ENCODE peak calls at places on chromosomes 13 and 19, in five cellular contexts. D is tibial nerve, L is heart left ventricle, Q is K562, R is uterus. Y is an unnamed sample. For H3K36me3, the result is how much of the 10 kb centered on the place peaks cover.

GRCh38 chr13:72960541-72960940 is 98.3 kb upstream of the KLF5 start:
- DNase-seq in D (no peak), L (no peak), Q (no peak), R (no peak), Y (no peak)

GRCh38 chr13:30792257-30793000 is 57.1 kb downstream of the ALOX5AP start:
- DNase-seq in D (peak), L (peak), Q (no peak), R (peak), Y (peak)

GRCh38 chr13:47455581-47455980 is 545.5 kb downstream of the SUCLA2 start:
- DNase-seq in D (no peak), L (no peak), Q (no peak), R (no peak), Y (no peak)

GRCh38 chr13:96519380-96519779 is 429.5 kb downstream of the HS6ST3 start:
- DNase-seq in D (no peak), L (no peak), Q (no peak), R (no peak), Y (no peak)

GRCh38 chr13:33032037-33032625 is 15.9 kb downstream of the KL start:
- DNase-seq in D (no peak), L (peak), Q (no peak), R (no peak), Y (no peak)

GRCh38 chr19:9008667-9009066 is 1.5 kb downstream of the MUC16 start:
- DNase-seq in D (no peak), L (no peak), Q (no peak), R (no peak), Y (no peak)

GRCh38 chr13:24274452-24274971 is 34.9 kb upstream of the C1QTNF9 start:
- DNase-seq in D (no peak), L (no peak), Q (no peak), R (no peak), Y (no peak)

GRCh38 chr19:58498316-58499020 is 13.3 kb downstream of the SLC27A5 start:
- DNase-seq in D (no peak), L (no peak), Q (no peak), R (peak), Y (no peak)

GRCh38 chr13:25886438-25887214 is 165.2 kb downstream of the SHISA2 start:
- DNase-seq in D (no peak), L (no peak), Q (no peak), R (no peak), Y (no peak)

GRCh38 chr13:62697702-62698101 is 1282.1 kb upstream of the PCDH20 start:
- DNase-seq in D (no peak), L (no peak), Q (no peak), R (no peak), Y (no peak)

GRCh38 chr19:52689804-52690394 is 44.9 kb downstream of the ZNF611 start:
- DNase-seq in D (peak), L (peak), Q (peak), R (peak), Y (peak)

GRCh38 chr13:112580912-112581311 is 7.0 kb downstream of the TUBGCP3 start:
- DNase-seq in D (no peak), L (no peak), Q (no peak), R (no peak), Y (no peak)

GRCh38 chr19:51122112-51122981 is 2.4 kb upstream of the SIGLEC9 start:
- DNase-seq in D (no peak), L (no peak), Q (no peak), R (no peak), Y (no peak)

GRCh38 chr13:59745395-59745788 is 418.3 kb downstream of the DIAPH3 start:
- DNase-seq in D (no peak), L (no peak), Q (no peak), R (no peak), Y (no peak)

GRCh38 chr13:102466836-102467235 is 65.0 kb upstream of the FGF14 start:
- DNase-seq in D (no peak), L (no peak), Q (no peak), R (no peak), Y (no peak)

GRCh38 chr19:13804830-13805683 is 9.8 kb downstream of the ZSWIM4 start:
- DNase-seq in D (no peak), L (no peak), Q (no peak), R (no peak), Y (no peak)

GRCh38 chr19:31664997-31665396 is 315.8 kb upstream of the TSHZ3 start:
- DNase-seq in D (no peak), L (no peak), Q (no peak), R (no peak), Y (no peak)

GRCh38 chr19:9178901-9179300 is at the start of gene OR7D2:
- DNase-seq in D (no peak), L (no peak), Q (no peak), R (no peak), Y (no peak)

GRCh38 chr13:23212621-23213020 is 31.8 kb downstream of the SGCG start:
- DNase-seq in D (no peak), L (no peak), Q (no peak), R (no peak), Y (no peak)

GRCh38 chr13:99288069-99288468 is 19.1 kb downstream of the GPR183 start:
- DNase-seq in D (no peak), L (no peak), Q (no peak), R (no peak), Y (no peak)

GRCh38 chr19:41421314-41421713 is 5.9 kb downstream of the B3GNT8 start:
- DNase-seq in D (no peak), L (no peak), Q (no peak), R (no peak), Y (no peak)

GRCh38 chr19:16111160-16111908 is at the start of gene RAB8A:
- DNase-seq in D (peak), L (peak), Q (peak), R (peak), Y (peak)

GRCh38 chr13:80873589-80873988 is 532.7 kb upstream of the SPRY2 start:
- DNase-seq in D (no peak), L (no peak), Q (no peak), R (no peak), Y (no peak)

GRCh38 chr13:36475468-36475867 is 43.2 kb downstream of the CCNA1 start:
- DNase-seq in D (no peak), L (no peak), Q (peak), R (no peak), Y (no peak)

GRCh38 chr19:37303591-37304171 is 67.2 kb upstream of the ZNF527 start:
- DNase-seq in D (no peak), L (no peak), Q (no peak), R (no peak), Y (peak)

GRCh38 chr13:99384468-99384867 is 77.3 kb upstream of the GPR183 start:
- DNase-seq in D (no peak), L (no peak), Q (no peak), R (no peak), Y (no peak)

GRCh38 chr19:36213793-36214387 is 575 bp downstream of the ZNF565 start:
- DNase-seq in D (peak), L (no peak), Q (no peak), R (no peak), Y (no peak)

GRCh38 chr13:93776936-93777335 is 550.3 kb downstream of the GPC6 start:
- DNase-seq in D (no peak), L (no peak), Q (no peak), R (no peak), Y (no peak)

GRCh38 chr13:67229438-67230242 is 496 bp downstream of the PCDH9 start:
- DNase-seq in D (peak), L (no peak), Q (no peak), R (no peak), Y (no peak)

DNA sequence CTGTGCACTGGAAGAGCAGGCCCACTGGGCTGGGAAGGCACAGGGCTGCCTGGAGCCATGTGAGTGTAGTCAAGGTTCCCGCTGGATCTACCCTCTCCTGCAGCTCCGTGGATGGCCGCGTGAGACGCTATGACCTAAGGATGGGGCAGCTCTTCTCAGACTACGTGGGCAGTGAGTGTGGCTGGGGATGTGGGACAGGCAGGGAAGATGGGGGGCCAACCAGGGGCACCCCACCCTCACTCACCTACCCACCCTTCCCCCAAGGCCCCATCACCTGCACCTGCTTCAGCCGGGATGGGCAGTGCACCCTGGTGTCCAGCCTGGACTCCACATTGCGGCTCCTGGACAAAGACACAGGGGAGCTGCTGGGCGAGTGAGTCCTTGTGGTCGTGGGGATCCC is 6.1 kb downstream of the WDR83 start:
- DNase-seq in D (no peak), L (no peak), Q (no peak), R (no peak), Y (no peak)
- H3K36me3 ChIP-seq in D (under half), L (half or more), Q (half or more), R (under half), Y (half or more)

GRCh38 chr19:4723465-4724251 is at the start of gene DPP9:
- DNase-seq in D (peak), L (peak), Q (peak), R (peak), Y (peak)
- TF ChIP-seq POLR2A in D (peak), L (peak), Q (no peak), R (peak), Y (peak)

DNA sequence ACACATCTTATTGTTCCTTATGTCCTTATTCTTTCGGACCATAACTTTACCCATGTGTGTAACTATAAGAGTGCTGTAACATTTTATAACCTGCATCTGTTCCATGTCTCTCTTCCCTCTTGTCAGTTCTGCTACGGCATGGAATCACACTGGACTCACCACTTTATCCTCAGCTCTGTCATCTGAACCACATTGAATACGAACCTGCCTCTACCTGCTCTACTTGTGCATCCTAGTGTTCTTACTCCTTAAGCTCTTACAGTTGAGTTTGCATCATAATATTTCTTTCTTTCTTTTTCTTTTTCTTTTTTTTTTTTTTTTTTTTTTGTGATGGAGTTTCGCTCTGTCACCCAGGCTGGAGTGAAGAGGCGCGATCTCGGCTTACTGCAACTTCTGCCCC is 180.9 kb downstream of the GPC5 start:
- DNase-seq in D (no peak), L (no peak), Q (no peak), R (no peak), Y (no peak)
- H3K36me3 ChIP-seq in D (under half), L (under half), Q (under half), R (under half), Y (under half)

GRCh38 chr19:1503089-1503924 is 9.5 kb downstream of the ADAMTSL5 start:
- DNase-seq in D (peak), L (no peak), Q (peak), R (peak), Y (no peak)
- TF ChIP-seq POLR2A in D (no peak), L (no peak), Q (peak), R (no peak), Y (no peak)

GRCh38 chr13:41364043-41364442 is 53.0 kb downstream of the NAA16 start:
- DNase-seq in D (no peak), L (no peak), Q (no peak), R (no peak), Y (no peak)
- H3K36me3 ChIP-seq in D (under half), L (half or more), Q (half or more), R (under half), Y (half or more)